ENCODE peak calls at places on chromosomes 1 and 21, in four cellular contexts. One of them, this sample, is unnamed.

GRCh38 chr1:26349196-26349885 is 4.6 kb downstream of the CRYBG2 start:
- DNase-seq in upper lobe of left lung: no peak
- DNase-seq in cardiac fibroblast: peak; percentile 25
- DNase-seq in astrocyte of the cerebellum: no peak
- DNase-seq in this sample: no peak

GRCh38 chr1:161736332-161736969 is 13.1 kb upstream of the DUSP12 start:
- DNase-seq in upper lobe of left lung: no peak
- DNase-seq in cardiac fibroblast: no peak
- DNase-seq in astrocyte of the cerebellum: no peak
- DNase-seq in this sample: no peak

GRCh38 chr1:36134805-36135339 is 9.8 kb upstream of the COL8A2 start:
- DNase-seq in upper lobe of left lung: peak; percentile 48
- DNase-seq in cardiac fibroblast: peak; percentile 66
- DNase-seq in astrocyte of the cerebellum: peak; percentile 50
- DNase-seq in this sample: no peak

GRCh38 chr1:116986531-116987255 is 14.9 kb upstream of the CD101 start:
- DNase-seq in upper lobe of left lung: no peak
- DNase-seq in cardiac fibroblast: no peak
- DNase-seq in astrocyte of the cerebellum: no peak
- DNase-seq in this sample: no peak

GRCh38 chr1:201383647-201384405 is 6.3 kb upstream of the TNNT2 start:
- DNase-seq in upper lobe of left lung: no peak
- DNase-seq in cardiac fibroblast: peak; percentile 59
- DNase-seq in astrocyte of the cerebellum: peak; percentile 45
- DNase-seq in this sample: peak; percentile 81

GRCh38 chr21:43906585-43907370 is 41.8 kb downstream of the AGPAT3 start:
- DNase-seq in upper lobe of left lung: no peak
- DNase-seq in cardiac fibroblast: no peak
- DNase-seq in astrocyte of the cerebellum: no peak
- DNase-seq in this sample: no peak

GRCh38 chr1:183609313-183609712 is 19.1 kb upstream of the NCF2 start:
- DNase-seq in upper lobe of left lung: peak; percentile 78
- DNase-seq in cardiac fibroblast: peak; percentile 75
- DNase-seq in astrocyte of the cerebellum: no peak
- DNase-seq in this sample: no peak

GRCh38 chr1:97608272-97608671 is 312.6 kb downstream of the DPYD start:
- DNase-seq in upper lobe of left lung: no peak
- DNase-seq in cardiac fibroblast: no peak
- DNase-seq in astrocyte of the cerebellum: no peak
- DNase-seq in this sample: no peak

GRCh38 chr1:10302416-10302815 is 92.0 kb downstream of the KIF1B start:
- DNase-seq in upper lobe of left lung: no peak
- DNase-seq in cardiac fibroblast: no peak
- DNase-seq in astrocyte of the cerebellum: no peak
- DNase-seq in this sample: no peak

GRCh38 chr1:46136711-46137110 is 4.3 kb upstream of the PIK3R3 start:
- DNase-seq in upper lobe of left lung: no peak
- DNase-seq in cardiac fibroblast: no peak
- DNase-seq in astrocyte of the cerebellum: no peak
- DNase-seq in this sample: no peak

GRCh38 chr1:32939655-32940371 is 24.8 kb downstream of the RNF19B start:
- DNase-seq in upper lobe of left lung: peak; percentile 35
- DNase-seq in cardiac fibroblast: peak; percentile 93
- DNase-seq in astrocyte of the cerebellum: no peak
- DNase-seq in this sample: no peak

GRCh38 chr1:112316254-112316653 is 79.8 kb upstream of the CTTNBP2NL start:
- DNase-seq in upper lobe of left lung: peak; percentile 30
- DNase-seq in cardiac fibroblast: no peak
- DNase-seq in astrocyte of the cerebellum: no peak
- DNase-seq in this sample: no peak

GRCh38 chr1:10782491-10783244 is 13.8 kb downstream of the CASZ1 start:
- DNase-seq in upper lobe of left lung: no peak
- DNase-seq in cardiac fibroblast: no peak
- DNase-seq in astrocyte of the cerebellum: no peak
- DNase-seq in this sample: no peak

GRCh38 chr1:115447672-115448071 is 109.6 kb upstream of the NGF start:
- DNase-seq in upper lobe of left lung: no peak
- DNase-seq in cardiac fibroblast: no peak
- DNase-seq in astrocyte of the cerebellum: no peak
- DNase-seq in this sample: no peak

GRCh38 chr1:13697738-13698137 is 2.2 kb upstream of the PRDM2 start:
- DNase-seq in upper lobe of left lung: no peak
- DNase-seq in cardiac fibroblast: peak; percentile 2
- DNase-seq in astrocyte of the cerebellum: no peak
- DNase-seq in this sample: no peak

GRCh38 chr1:55893155-55893554 is 678.0 kb upstream of the USP24 start:
- DNase-seq in upper lobe of left lung: no peak
- DNase-seq in cardiac fibroblast: peak; percentile 70
- DNase-seq in astrocyte of the cerebellum: no peak
- DNase-seq in this sample: peak; percentile 37

GRCh38 chr1:67723620-67724019 is 38.6 kb downstream of the GADD45A start:
- DNase-seq in upper lobe of left lung: no peak
- DNase-seq in cardiac fibroblast: peak; percentile 54
- DNase-seq in astrocyte of the cerebellum: no peak
- DNase-seq in this sample: no peak

DNA sequence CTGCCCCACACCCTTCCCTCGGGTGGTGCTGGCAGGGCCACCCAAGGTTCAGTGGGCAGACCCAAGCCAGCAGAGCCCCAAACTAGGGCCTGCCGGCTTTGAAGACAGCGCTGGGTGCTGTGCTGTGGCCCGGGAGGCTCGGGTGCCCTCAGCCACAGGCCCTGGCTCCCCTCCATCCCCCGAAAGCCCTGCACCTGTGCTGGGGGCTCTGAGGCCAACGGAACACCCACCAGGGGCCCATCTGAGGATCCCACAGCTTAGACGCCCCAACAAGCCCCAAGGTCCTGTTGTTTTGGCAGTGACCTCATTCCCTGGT is 8.6 kb downstream of the ITGB2 start:
- DNase-seq in upper lobe of left lung: no peak
- DNase-seq in cardiac fibroblast: no peak
- DNase-seq in astrocyte of the cerebellum: no peak
- DNase-seq in this sample: no peak
- H3K4me3 ChIP-seq in upper lobe of left lung: peak overlapping the region; percentile 20
- H3K4me3 ChIP-seq in cardiac fibroblast: no peak overlapping the region
- H3K4me3 ChIP-seq in astrocyte of the cerebellum: no peak overlapping the region
- H3K4me3 ChIP-seq in this sample: no peak overlapping the region

DNA sequence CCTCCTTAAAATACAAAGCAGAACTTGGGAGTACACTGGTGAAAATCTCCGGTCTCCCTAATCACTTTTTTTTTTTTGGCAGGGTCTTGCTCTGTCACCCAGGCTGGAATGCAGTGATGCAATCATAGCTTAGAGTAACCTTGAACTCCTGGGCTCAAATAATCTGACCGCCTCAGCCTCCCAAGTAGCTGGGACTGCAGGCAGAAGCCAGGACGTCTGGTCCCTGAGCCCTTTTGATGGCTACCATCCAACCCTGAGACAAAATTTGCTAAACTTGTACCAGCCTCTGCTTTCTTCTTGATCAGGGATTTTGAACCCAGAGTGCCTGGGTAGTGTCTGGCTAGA is 4.1 kb downstream of the L1TD1 start:
- DNase-seq in upper lobe of left lung: no peak
- DNase-seq in cardiac fibroblast: peak; percentile 21
- DNase-seq in astrocyte of the cerebellum: no peak
- DNase-seq in this sample: no peak
- H3K4me3 ChIP-seq in upper lobe of left lung: no peak overlapping the region
- H3K4me3 ChIP-seq in cardiac fibroblast: no peak overlapping the region
- H3K4me3 ChIP-seq in astrocyte of the cerebellum: no peak overlapping the region
- H3K4me3 ChIP-seq in this sample: no peak overlapping the region

DNA sequence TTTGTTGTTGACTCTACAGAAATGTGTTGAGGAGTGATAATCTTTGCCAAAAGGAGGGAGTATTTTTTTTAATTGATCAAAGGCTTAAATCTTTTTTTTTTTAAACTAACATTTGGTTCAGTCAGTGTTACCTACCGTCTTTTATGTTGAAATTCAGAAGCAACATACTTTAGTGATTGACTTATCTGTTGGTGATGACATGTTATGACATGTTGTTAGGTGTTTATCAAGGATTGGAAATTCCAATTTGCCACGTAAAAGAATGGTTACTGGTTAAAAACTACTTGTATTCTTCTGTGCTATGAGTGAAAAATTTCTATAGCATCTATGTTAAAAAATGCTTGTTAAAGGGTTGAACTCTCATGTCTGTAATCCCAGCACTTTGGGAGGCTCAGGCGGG is 61.2 kb downstream of the DNM3 start:
- DNase-seq in upper lobe of left lung: no peak
- DNase-seq in cardiac fibroblast: no peak
- DNase-seq in astrocyte of the cerebellum: no peak
- DNase-seq in this sample: no peak
- H3K4me3 ChIP-seq in upper lobe of left lung: no peak overlapping the region
- H3K4me3 ChIP-seq in cardiac fibroblast: no peak overlapping the region
- H3K4me3 ChIP-seq in astrocyte of the cerebellum: no peak overlapping the region
- H3K4me3 ChIP-seq in this sample: no peak overlapping the region

DNA sequence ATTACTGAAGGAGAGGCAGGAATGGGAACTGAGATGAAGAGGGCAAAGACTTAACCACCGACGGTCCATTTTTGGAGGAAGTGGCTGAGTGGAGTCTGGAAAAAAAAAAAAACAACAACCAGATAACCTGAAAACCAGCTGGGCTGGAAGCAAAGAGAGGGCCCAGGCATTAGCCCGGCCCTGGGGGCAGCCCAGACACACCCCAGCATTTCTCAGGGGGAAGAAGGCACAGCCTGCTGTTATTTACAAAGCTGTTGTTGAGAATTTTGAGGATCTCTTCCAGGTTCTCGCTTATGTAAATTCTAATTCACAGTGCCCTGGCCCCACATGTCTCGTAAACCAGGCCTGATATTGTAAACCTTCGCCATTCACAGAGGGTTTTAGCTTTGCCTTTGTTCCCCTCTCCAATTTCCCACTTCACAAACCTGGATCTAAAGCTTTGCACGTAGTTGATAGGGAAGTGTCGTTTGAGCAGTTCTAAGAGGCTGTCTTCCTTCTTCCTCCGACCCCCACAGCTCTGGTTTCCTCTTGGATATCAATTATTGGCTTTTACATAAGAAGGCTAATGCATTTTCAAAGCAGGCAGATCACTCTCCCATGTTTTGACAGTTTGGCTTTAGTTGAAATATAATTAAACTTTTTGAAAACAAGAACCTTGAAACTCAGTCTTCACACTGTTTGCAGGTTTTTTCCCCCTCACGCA is 161.8 kb upstream of the IRF2BP2 start:
- DNase-seq in upper lobe of left lung: no peak
- DNase-seq in cardiac fibroblast: no peak
- DNase-seq in astrocyte of the cerebellum: no peak
- DNase-seq in this sample: no peak
- H3K4me3 ChIP-seq in upper lobe of left lung: no peak overlapping the region
- H3K4me3 ChIP-seq in cardiac fibroblast: no peak overlapping the region
- H3K4me3 ChIP-seq in astrocyte of the cerebellum: no peak overlapping the region
- H3K4me3 ChIP-seq in this sample: no peak overlapping the region

GRCh38 chr21:36109868-36110267 is 25.0 kb upstream of the CBR3 start:
- DNase-seq in upper lobe of left lung: no peak
- DNase-seq in cardiac fibroblast: no peak
- DNase-seq in astrocyte of the cerebellum: no peak
- DNase-seq in this sample: no peak

GRCh38 chr21:36115138-36115710 is 19.7 kb upstream of the CBR3 start:
- DNase-seq in upper lobe of left lung: no peak
- DNase-seq in cardiac fibroblast: no peak
- DNase-seq in astrocyte of the cerebellum: no peak
- DNase-seq in this sample: no peak

GRCh38 chr21:36111238-36111637 is 23.6 kb upstream of the CBR3 start:
- DNase-seq in upper lobe of left lung: peak; percentile 57
- DNase-seq in cardiac fibroblast: no peak
- DNase-seq in astrocyte of the cerebellum: no peak
- DNase-seq in this sample: no peak

GRCh38 chr21:36117276-36117675 is 17.6 kb upstream of the CBR3 start:
- DNase-seq in upper lobe of left lung: no peak
- DNase-seq in cardiac fibroblast: no peak
- DNase-seq in astrocyte of the cerebellum: no peak
- DNase-seq in this sample: no peak

DNA sequence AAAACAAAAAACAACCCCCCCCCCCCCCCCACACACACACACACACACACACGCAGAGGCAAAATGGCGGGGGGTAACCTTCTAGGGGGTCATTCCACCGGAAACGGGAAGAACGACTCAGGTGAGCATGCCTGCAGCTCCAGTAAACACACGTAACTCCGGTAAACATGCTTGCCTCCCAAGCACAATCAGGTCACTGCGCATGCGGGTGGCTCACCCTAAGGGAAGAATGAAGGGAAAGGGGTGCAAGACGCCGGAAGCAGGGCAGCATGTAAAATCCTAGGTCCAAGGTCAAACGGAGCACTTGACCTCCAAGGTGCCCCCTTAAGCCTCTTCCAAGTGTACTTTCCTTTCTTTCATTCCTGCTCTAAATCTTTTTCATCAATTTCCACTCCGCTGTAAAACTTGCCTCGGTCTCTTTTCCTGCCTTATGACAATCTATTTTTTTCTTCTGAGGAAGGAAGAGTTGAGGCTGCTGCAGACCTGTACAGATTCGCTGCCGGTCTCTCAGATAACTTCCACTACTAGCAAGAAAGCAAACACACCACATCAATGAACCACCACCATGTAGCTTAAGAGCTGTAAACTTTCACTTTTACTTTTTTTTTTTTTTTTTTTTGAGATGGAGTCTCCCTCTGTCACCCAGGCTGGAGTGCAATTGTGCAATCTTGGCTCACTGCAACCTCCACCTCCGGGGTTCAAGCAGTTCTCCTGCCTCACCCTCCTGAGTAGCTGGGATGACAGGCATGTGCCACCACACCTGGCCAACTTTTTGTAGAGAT is 21.0 kb upstream of the CBR3 start:
- DNase-seq in upper lobe of left lung: peak; percentile 83
- DNase-seq in cardiac fibroblast: no peak
- DNase-seq in astrocyte of the cerebellum: no peak
- DNase-seq in this sample: no peak
- H3K4me3 ChIP-seq in upper lobe of left lung: peak overlapping the region; percentile 51
- H3K4me3 ChIP-seq in cardiac fibroblast: no peak overlapping the region
- H3K4me3 ChIP-seq in astrocyte of the cerebellum: no peak overlapping the region
- H3K4me3 ChIP-seq in this sample: no peak overlapping the region

GRCh38 chr1:152185544-152186391 is 26.7 kb upstream of the RPTN start:
- DNase-seq in upper lobe of left lung: peak; percentile 49
- DNase-seq in cardiac fibroblast: peak; percentile 79
- DNase-seq in astrocyte of the cerebellum: peak; percentile 56
- DNase-seq in this sample: peak; percentile 38

GRCh38 chr1:152186556-152187285 is 27.7 kb upstream of the RPTN start:
- DNase-seq in upper lobe of left lung: no peak
- DNase-seq in cardiac fibroblast: peak; percentile 13
- DNase-seq in astrocyte of the cerebellum: no peak
- DNase-seq in this sample: no peak

GRCh38 chr1:152182942-152183341 is 23.9 kb upstream of the RPTN start:
- DNase-seq in upper lobe of left lung: no peak
- DNase-seq in cardiac fibroblast: peak; percentile 87
- DNase-seq in astrocyte of the cerebellum: peak; percentile 61
- DNase-seq in this sample: no peak

GRCh38 chr1:152179566-152179965 is 20.5 kb upstream of the RPTN start:
- DNase-seq in upper lobe of left lung: no peak
- DNase-seq in cardiac fibroblast: peak; percentile 5
- DNase-seq in astrocyte of the cerebellum: no peak
- DNase-seq in this sample: no peak

GRCh38 chr1:152182431-152182830 is 23.4 kb upstream of the RPTN start:
- DNase-seq in upper lobe of left lung: no peak
- DNase-seq in cardiac fibroblast: peak; percentile 21
- DNase-seq in astrocyte of the cerebellum: no peak
- DNase-seq in this sample: no peak
- H3K4me3 ChIP-seq in upper lobe of left lung: no peak overlapping the region
- H3K4me3 ChIP-seq in cardiac fibroblast: no peak overlapping the region
- H3K4me3 ChIP-seq in astrocyte of the cerebellum: no peak overlapping the region
- H3K4me3 ChIP-seq in this sample: no peak overlapping the region